ENCODE peak calls at places on chromosome 17, in four cellular contexts. One of them, this sample, is unnamed.

GRCh38 chr17:71983828-71984227 is 137.0 kb upstream of the SOX9 start:
- DNase-seq in stimulated activated CD8-positive, alpha-beta memory T cell treated with anti-CD3 and anti-CD28 coated beads, Interleukin-7, amount 100 ng/mL, for 4 hours: no peak
- DNase-seq in occipital lobe: no peak
- DNase-seq in ELR: no peak
- DNase-seq in this sample: no peak

GRCh38 chr17:29929544-29930398 is at the start of gene SSH2:
- DNase-seq in stimulated activated CD8-positive, alpha-beta memory T cell treated with anti-CD3 and anti-CD28 coated beads, Interleukin-7, amount 100 ng/mL, for 4 hours: peak; percentile 85
- DNase-seq in occipital lobe: peak; percentile 85
- DNase-seq in ELR: peak; percentile 93
- DNase-seq in this sample: peak; percentile 87

GRCh38 chr17:51423421-51424160 is 163.2 kb downstream of the UTP18 start:
- DNase-seq in stimulated activated CD8-positive, alpha-beta memory T cell treated with anti-CD3 and anti-CD28 coated beads, Interleukin-7, amount 100 ng/mL, for 4 hours: no peak
- DNase-seq in occipital lobe: no peak
- DNase-seq in ELR: peak; percentile 3
- DNase-seq in this sample: no peak

GRCh38 chr17:2804912-2805311 is 8.7 kb downstream of the RAP1GAP2 start:
- DNase-seq in stimulated activated CD8-positive, alpha-beta memory T cell treated with anti-CD3 and anti-CD28 coated beads, Interleukin-7, amount 100 ng/mL, for 4 hours: no peak
- DNase-seq in occipital lobe: no peak
- DNase-seq in ELR: no peak
- DNase-seq in this sample: no peak

GRCh38 chr17:80955078-80955477 is 36.6 kb upstream of the CHMP6 start:
- DNase-seq in stimulated activated CD8-positive, alpha-beta memory T cell treated with anti-CD3 and anti-CD28 coated beads, Interleukin-7, amount 100 ng/mL, for 4 hours: no peak
- DNase-seq in occipital lobe: no peak
- DNase-seq in ELR: no peak
- DNase-seq in this sample: no peak

GRCh38 chr17:75876938-75877751 is 1.2 kb downstream of the TRIM47 start:
- DNase-seq in stimulated activated CD8-positive, alpha-beta memory T cell treated with anti-CD3 and anti-CD28 coated beads, Interleukin-7, amount 100 ng/mL, for 4 hours: no peak
- DNase-seq in occipital lobe: peak; percentile 72
- DNase-seq in ELR: peak; percentile 98
- DNase-seq in this sample: peak; percentile 58

GRCh38 chr17:40646791-40647548 is 648 bp downstream of the SMARCE1 start:
- DNase-seq in stimulated activated CD8-positive, alpha-beta memory T cell treated with anti-CD3 and anti-CD28 coated beads, Interleukin-7, amount 100 ng/mL, for 4 hours: peak; percentile 16
- DNase-seq in occipital lobe: no peak
- DNase-seq in ELR: peak; percentile 66
- DNase-seq in this sample: no peak

GRCh38 chr17:46850688-46851028 is 725 bp upstream of the WNT9B start:
- DNase-seq in stimulated activated CD8-positive, alpha-beta memory T cell treated with anti-CD3 and anti-CD28 coated beads, Interleukin-7, amount 100 ng/mL, for 4 hours: no peak
- DNase-seq in occipital lobe: no peak
- DNase-seq in ELR: no peak
- DNase-seq in this sample: no peak

GRCh38 chr17:44828919-44829557 is 1.0 kb downstream of the GJC1 start:
- DNase-seq in stimulated activated CD8-positive, alpha-beta memory T cell treated with anti-CD3 and anti-CD28 coated beads, Interleukin-7, amount 100 ng/mL, for 4 hours: no peak
- DNase-seq in occipital lobe: no peak
- DNase-seq in ELR: peak; percentile 56
- DNase-seq in this sample: peak; percentile 42

GRCh38 chr17:77320501-77321256 is 179.9 kb downstream of the SEC14L1 start:
- DNase-seq in stimulated activated CD8-positive, alpha-beta memory T cell treated with anti-CD3 and anti-CD28 coated beads, Interleukin-7, amount 100 ng/mL, for 4 hours: no peak
- DNase-seq in occipital lobe: peak; percentile 40
- DNase-seq in ELR: peak; percentile 87
- DNase-seq in this sample: no peak

GRCh38 chr17:69717214-69717613 is 302.7 kb downstream of the MAP2K6 start:
- DNase-seq in stimulated activated CD8-positive, alpha-beta memory T cell treated with anti-CD3 and anti-CD28 coated beads, Interleukin-7, amount 100 ng/mL, for 4 hours: no peak
- DNase-seq in occipital lobe: no peak
- DNase-seq in ELR: no peak
- DNase-seq in this sample: no peak

GRCh38 chr17:66076546-66077190 is 115.3 kb downstream of the CEP112 start:
- DNase-seq in stimulated activated CD8-positive, alpha-beta memory T cell treated with anti-CD3 and anti-CD28 coated beads, Interleukin-7, amount 100 ng/mL, for 4 hours: no peak
- DNase-seq in occipital lobe: no peak
- DNase-seq in ELR: peak; percentile 48
- DNase-seq in this sample: no peak

GRCh38 chr17:59357929-59358328 is 26.5 kb downstream of the YPEL2 start:
- DNase-seq in stimulated activated CD8-positive, alpha-beta memory T cell treated with anti-CD3 and anti-CD28 coated beads, Interleukin-7, amount 100 ng/mL, for 4 hours: no peak
- DNase-seq in occipital lobe: no peak
- DNase-seq in ELR: peak; percentile 95
- DNase-seq in this sample: no peak

GRCh38 chr17:81908793-81909192 is 2.4 kb downstream of the PCYT2 start:
- DNase-seq in stimulated activated CD8-positive, alpha-beta memory T cell treated with anti-CD3 and anti-CD28 coated beads, Interleukin-7, amount 100 ng/mL, for 4 hours: no peak
- DNase-seq in occipital lobe: no peak
- DNase-seq in ELR: no peak
- DNase-seq in this sample: no peak

GRCh38 chr17:4559851-4560820 is at the start of gene GGT6:
- DNase-seq in stimulated activated CD8-positive, alpha-beta memory T cell treated with anti-CD3 and anti-CD28 coated beads, Interleukin-7, amount 100 ng/mL, for 4 hours: no peak
- DNase-seq in occipital lobe: no peak
- DNase-seq in ELR: no peak
- DNase-seq in this sample: no peak

GRCh38 chr17:76145231-76146052 is 4.4 kb upstream of the FOXJ1 start:
- DNase-seq in stimulated activated CD8-positive, alpha-beta memory T cell treated with anti-CD3 and anti-CD28 coated beads, Interleukin-7, amount 100 ng/mL, for 4 hours: no peak
- DNase-seq in occipital lobe: no peak
- DNase-seq in ELR: no peak
- DNase-seq in this sample: peak; percentile 32

GRCh38 chr17:64213995-64214507 is 49.0 kb downstream of the TEX2 start:
- DNase-seq in stimulated activated CD8-positive, alpha-beta memory T cell treated with anti-CD3 and anti-CD28 coated beads, Interleukin-7, amount 100 ng/mL, for 4 hours: no peak
- DNase-seq in occipital lobe: no peak
- DNase-seq in ELR: no peak
- DNase-seq in this sample: no peak

GRCh38 chr17:43010667-43011308 is 4.2 kb downstream of the IFI35 start:
- DNase-seq in stimulated activated CD8-positive, alpha-beta memory T cell treated with anti-CD3 and anti-CD28 coated beads, Interleukin-7, amount 100 ng/mL, for 4 hours: no peak
- DNase-seq in occipital lobe: no peak
- DNase-seq in ELR: no peak
- DNase-seq in this sample: no peak

GRCh38 chr17:62882878-62883277 is 74.8 kb upstream of the MARCHF10 start:
- DNase-seq in stimulated activated CD8-positive, alpha-beta memory T cell treated with anti-CD3 and anti-CD28 coated beads, Interleukin-7, amount 100 ng/mL, for 4 hours: no peak
- DNase-seq in occipital lobe: no peak
- DNase-seq in ELR: peak; percentile 43
- DNase-seq in this sample: no peak

GRCh38 chr17:46875849-46876352 is 24.5 kb downstream of the WNT9B start:
- DNase-seq in stimulated activated CD8-positive, alpha-beta memory T cell treated with anti-CD3 and anti-CD28 coated beads, Interleukin-7, amount 100 ng/mL, for 4 hours: no peak
- DNase-seq in occipital lobe: no peak
- DNase-seq in ELR: no peak
- DNase-seq in this sample: no peak

GRCh38 chr17:30913955-30914354 is 7.8 kb upstream of the ADAP2 start:
- DNase-seq in stimulated activated CD8-positive, alpha-beta memory T cell treated with anti-CD3 and anti-CD28 coated beads, Interleukin-7, amount 100 ng/mL, for 4 hours: no peak
- DNase-seq in occipital lobe: no peak
- DNase-seq in ELR: no peak
- DNase-seq in this sample: no peak

GRCh38 chr17:73089322-73089721 is 3.2 kb downstream of the SLC39A11 start:
- DNase-seq in stimulated activated CD8-positive, alpha-beta memory T cell treated with anti-CD3 and anti-CD28 coated beads, Interleukin-7, amount 100 ng/mL, for 4 hours: no peak
- DNase-seq in occipital lobe: no peak
- DNase-seq in ELR: no peak
- DNase-seq in this sample: no peak

GRCh38 chr17:37110012-37110701 is 161.4 kb downstream of the AATF start:
- DNase-seq in stimulated activated CD8-positive, alpha-beta memory T cell treated with anti-CD3 and anti-CD28 coated beads, Interleukin-7, amount 100 ng/mL, for 4 hours: no peak
- DNase-seq in occipital lobe: no peak
- DNase-seq in ELR: no peak
- DNase-seq in this sample: no peak

GRCh38 chr17:83057793-83058477 is 21.5 kb upstream of the METRNL start:
- DNase-seq in stimulated activated CD8-positive, alpha-beta memory T cell treated with anti-CD3 and anti-CD28 coated beads, Interleukin-7, amount 100 ng/mL, for 4 hours: no peak
- DNase-seq in occipital lobe: no peak
- DNase-seq in ELR: no peak
- DNase-seq in this sample: peak; percentile 63

GRCh38 chr17:13420294-13421277 is 181.1 kb downstream of the HS3ST3A1 start:
- DNase-seq in stimulated activated CD8-positive, alpha-beta memory T cell treated with anti-CD3 and anti-CD28 coated beads, Interleukin-7, amount 100 ng/mL, for 4 hours: no peak
- DNase-seq in occipital lobe: no peak
- DNase-seq in ELR: peak; percentile 81
- DNase-seq in this sample: no peak

GRCh38 chr17:71656987-71657858 is 463.6 kb upstream of the SOX9 start:
- DNase-seq in stimulated activated CD8-positive, alpha-beta memory T cell treated with anti-CD3 and anti-CD28 coated beads, Interleukin-7, amount 100 ng/mL, for 4 hours: no peak
- DNase-seq in occipital lobe: no peak
- DNase-seq in ELR: no peak
- DNase-seq in this sample: no peak

GRCh38 chr17:76149214-76149613 is 8.2 kb upstream of the FOXJ1 start:
- DNase-seq in stimulated activated CD8-positive, alpha-beta memory T cell treated with anti-CD3 and anti-CD28 coated beads, Interleukin-7, amount 100 ng/mL, for 4 hours: no peak
- DNase-seq in occipital lobe: no peak
- DNase-seq in ELR: no peak
- DNase-seq in this sample: no peak

GRCh38 chr17:66115246-66115645 is 76.7 kb downstream of the CEP112 start:
- DNase-seq in stimulated activated CD8-positive, alpha-beta memory T cell treated with anti-CD3 and anti-CD28 coated beads, Interleukin-7, amount 100 ng/mL, for 4 hours: no peak
- DNase-seq in occipital lobe: no peak
- DNase-seq in ELR: peak; percentile 37
- DNase-seq in this sample: no peak

GRCh38 chr17:49333806-49334205 is 28.2 kb downstream of the ZNF652 start:
- DNase-seq in stimulated activated CD8-positive, alpha-beta memory T cell treated with anti-CD3 and anti-CD28 coated beads, Interleukin-7, amount 100 ng/mL, for 4 hours: no peak
- DNase-seq in occipital lobe: no peak
- DNase-seq in ELR: no peak
- DNase-seq in this sample: no peak

GRCh38 chr17:29126268-29126923 is 53.8 kb downstream of the MYO18A start:
- DNase-seq in stimulated activated CD8-positive, alpha-beta memory T cell treated with anti-CD3 and anti-CD28 coated beads, Interleukin-7, amount 100 ng/mL, for 4 hours: no peak
- DNase-seq in occipital lobe: no peak
- DNase-seq in ELR: no peak
- DNase-seq in this sample: no peak

GRCh38 chr17:45906927-45907622 is 12.7 kb downstream of the MAPT start:
- DNase-seq in stimulated activated CD8-positive, alpha-beta memory T cell treated with anti-CD3 and anti-CD28 coated beads, Interleukin-7, amount 100 ng/mL, for 4 hours: no peak
- DNase-seq in occipital lobe: no peak
- DNase-seq in ELR: no peak
- DNase-seq in this sample: no peak

GRCh38 chr17:1197379-1197778 is 17.6 kb upstream of the ABR start:
- DNase-seq in stimulated activated CD8-positive, alpha-beta memory T cell treated with anti-CD3 and anti-CD28 coated beads, Interleukin-7, amount 100 ng/mL, for 4 hours: no peak
- DNase-seq in occipital lobe: no peak
- DNase-seq in ELR: no peak
- DNase-seq in this sample: peak; percentile 64

GRCh38 chr17:1270210-1271019 is at the start of gene BHLHA9:
- DNase-seq in stimulated activated CD8-positive, alpha-beta memory T cell treated with anti-CD3 and anti-CD28 coated beads, Interleukin-7, amount 100 ng/mL, for 4 hours: no peak
- DNase-seq in occipital lobe: no peak
- DNase-seq in ELR: no peak
- DNase-seq in this sample: no peak

GRCh38 chr17:1639549-1639948 is 6.0 kb downstream of the SCARF1 start:
- DNase-seq in stimulated activated CD8-positive, alpha-beta memory T cell treated with anti-CD3 and anti-CD28 coated beads, Interleukin-7, amount 100 ng/mL, for 4 hours: no peak
- DNase-seq in occipital lobe: no peak
- DNase-seq in ELR: no peak
- DNase-seq in this sample: no peak

GRCh38 chr17:9228408-9229159 is 207.3 kb downstream of the NTN1 start:
- DNase-seq in stimulated activated CD8-positive, alpha-beta memory T cell treated with anti-CD3 and anti-CD28 coated beads, Interleukin-7, amount 100 ng/mL, for 4 hours: no peak
- DNase-seq in occipital lobe: no peak
- DNase-seq in ELR: peak; percentile 36
- DNase-seq in this sample: no peak

GRCh38 chr17:28499366-28499668 is 6.8 kb upstream of the FOXN1 start:
- DNase-seq in stimulated activated CD8-positive, alpha-beta memory T cell treated with anti-CD3 and anti-CD28 coated beads, Interleukin-7, amount 100 ng/mL, for 4 hours: no peak
- DNase-seq in occipital lobe: no peak
- DNase-seq in ELR: no peak
- DNase-seq in this sample: no peak